ENCODE peak calls at places on chromosomes 4 and X, in ten cellular contexts. One of them, this sample, is unnamed.

GRCh38 chr4:76011700-76012387 is 4.5 kb upstream of the CXCL9 start:
- DNase-seq in GM12864: no peak
- DNase-seq in naive thymus-derived CD8-positive, alpha-beta T cell: no peak
- DNase-seq in COLO829: peak
- DNase-seq in GM23248: peak
- DNase-seq in activated CD8-positive, alpha-beta memory T cell treated with anti-CD3 and anti-CD28 coated beads, Interleukin-2, amount 50 U/mL, for 48 hours: no peak
- DNase-seq in sigmoid colon: no peak
- DNase-seq in HEK293T: no peak
- DNase-seq in brain microvascular endothelial cell: peak
- DNase-seq in stimulated activated CD4-positive, alpha-beta T cell treated with anti-CD3 and anti-CD28 coated beads, Interleukin-1b, Interleukin-23, amount 100 ng/mL, for 1 hour: no peak
- DNase-seq in this sample: no peak

GRCh38 chr4:56908206-56909082 is 744 bp downstream of the REST start:
- DNase-seq in GM12864: no peak
- DNase-seq in naive thymus-derived CD8-positive, alpha-beta T cell: peak
- DNase-seq in COLO829: peak
- DNase-seq in GM23248: peak
- DNase-seq in activated CD8-positive, alpha-beta memory T cell treated with anti-CD3 and anti-CD28 coated beads, Interleukin-2, amount 50 U/mL, for 48 hours: peak
- DNase-seq in sigmoid colon: peak
- DNase-seq in HEK293T: peak
- DNase-seq in brain microvascular endothelial cell: peak
- DNase-seq in stimulated activated CD4-positive, alpha-beta T cell treated with anti-CD3 and anti-CD28 coated beads, Interleukin-1b, Interleukin-23, amount 100 ng/mL, for 1 hour: no peak
- DNase-seq in this sample: peak

GRCh38 chrX:133668225-133668931 is 253.1 kb upstream of the GPC4 start:
- DNase-seq in GM12864: no peak
- DNase-seq in naive thymus-derived CD8-positive, alpha-beta T cell: no peak
- DNase-seq in COLO829: no peak
- DNase-seq in GM23248: peak
- DNase-seq in activated CD8-positive, alpha-beta memory T cell treated with anti-CD3 and anti-CD28 coated beads, Interleukin-2, amount 50 U/mL, for 48 hours: no peak
- DNase-seq in sigmoid colon: no peak
- DNase-seq in HEK293T: no peak
- DNase-seq in brain microvascular endothelial cell: no peak
- DNase-seq in stimulated activated CD4-positive, alpha-beta T cell treated with anti-CD3 and anti-CD28 coated beads, Interleukin-1b, Interleukin-23, amount 100 ng/mL, for 1 hour: no peak
- DNase-seq in this sample: no peak

GRCh38 chrX:110212299-110212698 is 105.6 kb downstream of the AMMECR1 start:
- DNase-seq in GM12864: no peak
- DNase-seq in naive thymus-derived CD8-positive, alpha-beta T cell: no peak
- DNase-seq in COLO829: peak
- DNase-seq in GM23248: peak
- DNase-seq in activated CD8-positive, alpha-beta memory T cell treated with anti-CD3 and anti-CD28 coated beads, Interleukin-2, amount 50 U/mL, for 48 hours: no peak
- DNase-seq in sigmoid colon: no peak
- DNase-seq in HEK293T: peak
- DNase-seq in brain microvascular endothelial cell: no peak
- DNase-seq in stimulated activated CD4-positive, alpha-beta T cell treated with anti-CD3 and anti-CD28 coated beads, Interleukin-1b, Interleukin-23, amount 100 ng/mL, for 1 hour: no peak
- DNase-seq in this sample: no peak

GRCh38 chr4:149709640-149710039 is 106.0 kb downstream of the IQCM start:
- DNase-seq in GM12864: no peak
- DNase-seq in naive thymus-derived CD8-positive, alpha-beta T cell: no peak
- DNase-seq in COLO829: no peak
- DNase-seq in GM23248: peak
- DNase-seq in activated CD8-positive, alpha-beta memory T cell treated with anti-CD3 and anti-CD28 coated beads, Interleukin-2, amount 50 U/mL, for 48 hours: no peak
- DNase-seq in sigmoid colon: no peak
- DNase-seq in HEK293T: no peak
- DNase-seq in brain microvascular endothelial cell: no peak
- DNase-seq in stimulated activated CD4-positive, alpha-beta T cell treated with anti-CD3 and anti-CD28 coated beads, Interleukin-1b, Interleukin-23, amount 100 ng/mL, for 1 hour: no peak
- DNase-seq in this sample: no peak

GRCh38 chr4:73661646-73662119 is 41.4 kb upstream of the RASSF6 start:
- DNase-seq in GM12864: no peak
- DNase-seq in naive thymus-derived CD8-positive, alpha-beta T cell: no peak
- DNase-seq in COLO829: peak
- DNase-seq in GM23248: peak
- DNase-seq in activated CD8-positive, alpha-beta memory T cell treated with anti-CD3 and anti-CD28 coated beads, Interleukin-2, amount 50 U/mL, for 48 hours: no peak
- DNase-seq in sigmoid colon: no peak
- DNase-seq in HEK293T: no peak
- DNase-seq in brain microvascular endothelial cell: peak
- DNase-seq in stimulated activated CD4-positive, alpha-beta T cell treated with anti-CD3 and anti-CD28 coated beads, Interleukin-1b, Interleukin-23, amount 100 ng/mL, for 1 hour: no peak
- DNase-seq in this sample: no peak

GRCh38 chrX:153968754-153969124 is 2.9 kb downstream of the HCFC1 start:
- DNase-seq in GM12864: no peak
- DNase-seq in naive thymus-derived CD8-positive, alpha-beta T cell: peak
- DNase-seq in COLO829: no peak
- DNase-seq in GM23248: peak
- DNase-seq in activated CD8-positive, alpha-beta memory T cell treated with anti-CD3 and anti-CD28 coated beads, Interleukin-2, amount 50 U/mL, for 48 hours: no peak
- DNase-seq in sigmoid colon: peak
- DNase-seq in HEK293T: peak
- DNase-seq in brain microvascular endothelial cell: no peak
- DNase-seq in stimulated activated CD4-positive, alpha-beta T cell treated with anti-CD3 and anti-CD28 coated beads, Interleukin-1b, Interleukin-23, amount 100 ng/mL, for 1 hour: no peak
- DNase-seq in this sample: no peak

GRCh38 chr4:90349632-90350031 is 222.4 kb downstream of the CCSER1 start:
- DNase-seq in GM12864: no peak
- DNase-seq in naive thymus-derived CD8-positive, alpha-beta T cell: no peak
- DNase-seq in COLO829: no peak
- DNase-seq in GM23248: peak
- DNase-seq in activated CD8-positive, alpha-beta memory T cell treated with anti-CD3 and anti-CD28 coated beads, Interleukin-2, amount 50 U/mL, for 48 hours: no peak
- DNase-seq in sigmoid colon: no peak
- DNase-seq in HEK293T: no peak
- DNase-seq in brain microvascular endothelial cell: no peak
- DNase-seq in stimulated activated CD4-positive, alpha-beta T cell treated with anti-CD3 and anti-CD28 coated beads, Interleukin-1b, Interleukin-23, amount 100 ng/mL, for 1 hour: no peak
- DNase-seq in this sample: no peak

GRCh38 chr4:67723949-67724348 is 23.0 kb upstream of the UBA6 start:
- DNase-seq in GM12864: no peak
- DNase-seq in naive thymus-derived CD8-positive, alpha-beta T cell: no peak
- DNase-seq in COLO829: no peak
- DNase-seq in GM23248: peak
- DNase-seq in activated CD8-positive, alpha-beta memory T cell treated with anti-CD3 and anti-CD28 coated beads, Interleukin-2, amount 50 U/mL, for 48 hours: no peak
- DNase-seq in sigmoid colon: no peak
- DNase-seq in HEK293T: no peak
- DNase-seq in brain microvascular endothelial cell: no peak
- DNase-seq in stimulated activated CD4-positive, alpha-beta T cell treated with anti-CD3 and anti-CD28 coated beads, Interleukin-1b, Interleukin-23, amount 100 ng/mL, for 1 hour: no peak
- DNase-seq in this sample: no peak

GRCh38 chr4:105059337-105059736 is 87.3 kb upstream of the TET2 start:
- DNase-seq in GM12864: peak
- DNase-seq in naive thymus-derived CD8-positive, alpha-beta T cell: no peak
- DNase-seq in COLO829: no peak
- DNase-seq in GM23248: no peak
- DNase-seq in activated CD8-positive, alpha-beta memory T cell treated with anti-CD3 and anti-CD28 coated beads, Interleukin-2, amount 50 U/mL, for 48 hours: no peak
- DNase-seq in sigmoid colon: no peak
- DNase-seq in HEK293T: no peak
- DNase-seq in brain microvascular endothelial cell: no peak
- DNase-seq in stimulated activated CD4-positive, alpha-beta T cell treated with anti-CD3 and anti-CD28 coated beads, Interleukin-1b, Interleukin-23, amount 100 ng/mL, for 1 hour: no peak
- DNase-seq in this sample: no peak

GRCh38 chr4:2691952-2692435 is 64.1 kb downstream of the TNIP2 start:
- DNase-seq in GM12864: no peak
- DNase-seq in naive thymus-derived CD8-positive, alpha-beta T cell: no peak
- DNase-seq in COLO829: no peak
- DNase-seq in GM23248: no peak
- DNase-seq in activated CD8-positive, alpha-beta memory T cell treated with anti-CD3 and anti-CD28 coated beads, Interleukin-2, amount 50 U/mL, for 48 hours: no peak
- DNase-seq in sigmoid colon: no peak
- DNase-seq in HEK293T: no peak
- DNase-seq in brain microvascular endothelial cell: no peak
- DNase-seq in stimulated activated CD4-positive, alpha-beta T cell treated with anti-CD3 and anti-CD28 coated beads, Interleukin-1b, Interleukin-23, amount 100 ng/mL, for 1 hour: no peak
- DNase-seq in this sample: no peak

GRCh38 chrX:17787557-17787956 is 50.3 kb downstream of the SCML1 start:
- DNase-seq in GM12864: no peak
- DNase-seq in naive thymus-derived CD8-positive, alpha-beta T cell: no peak
- DNase-seq in COLO829: no peak
- DNase-seq in GM23248: no peak
- DNase-seq in activated CD8-positive, alpha-beta memory T cell treated with anti-CD3 and anti-CD28 coated beads, Interleukin-2, amount 50 U/mL, for 48 hours: no peak
- DNase-seq in sigmoid colon: no peak
- DNase-seq in HEK293T: no peak
- DNase-seq in brain microvascular endothelial cell: no peak
- DNase-seq in stimulated activated CD4-positive, alpha-beta T cell treated with anti-CD3 and anti-CD28 coated beads, Interleukin-1b, Interleukin-23, amount 100 ng/mL, for 1 hour: no peak
- DNase-seq in this sample: no peak

GRCh38 chr4:14915018-14915417 is 87.3 kb upstream of the CPEB2 start:
- DNase-seq in GM12864: no peak
- DNase-seq in naive thymus-derived CD8-positive, alpha-beta T cell: no peak
- DNase-seq in COLO829: no peak
- DNase-seq in GM23248: no peak
- DNase-seq in activated CD8-positive, alpha-beta memory T cell treated with anti-CD3 and anti-CD28 coated beads, Interleukin-2, amount 50 U/mL, for 48 hours: no peak
- DNase-seq in sigmoid colon: no peak
- DNase-seq in HEK293T: no peak
- DNase-seq in brain microvascular endothelial cell: no peak
- DNase-seq in stimulated activated CD4-positive, alpha-beta T cell treated with anti-CD3 and anti-CD28 coated beads, Interleukin-1b, Interleukin-23, amount 100 ng/mL, for 1 hour: no peak
- DNase-seq in this sample: no peak

GRCh38 chr4:1417522-1418390 is 11.5 kb upstream of the NKX1-1 start:
- DNase-seq in GM12864: no peak
- DNase-seq in naive thymus-derived CD8-positive, alpha-beta T cell: no peak
- DNase-seq in COLO829: no peak
- DNase-seq in GM23248: no peak
- DNase-seq in activated CD8-positive, alpha-beta memory T cell treated with anti-CD3 and anti-CD28 coated beads, Interleukin-2, amount 50 U/mL, for 48 hours: peak
- DNase-seq in sigmoid colon: peak
- DNase-seq in HEK293T: no peak
- DNase-seq in brain microvascular endothelial cell: no peak
- DNase-seq in stimulated activated CD4-positive, alpha-beta T cell treated with anti-CD3 and anti-CD28 coated beads, Interleukin-1b, Interleukin-23, amount 100 ng/mL, for 1 hour: no peak
- DNase-seq in this sample: peak

GRCh38 chrX:124239911-124240310 is 92.5 kb upstream of the TEX13D start:
- DNase-seq in GM12864: no peak
- DNase-seq in naive thymus-derived CD8-positive, alpha-beta T cell: no peak
- DNase-seq in COLO829: no peak
- DNase-seq in GM23248: no peak
- DNase-seq in activated CD8-positive, alpha-beta memory T cell treated with anti-CD3 and anti-CD28 coated beads, Interleukin-2, amount 50 U/mL, for 48 hours: no peak
- DNase-seq in sigmoid colon: no peak
- DNase-seq in HEK293T: no peak
- DNase-seq in brain microvascular endothelial cell: no peak
- DNase-seq in stimulated activated CD4-positive, alpha-beta T cell treated with anti-CD3 and anti-CD28 coated beads, Interleukin-1b, Interleukin-23, amount 100 ng/mL, for 1 hour: no peak
- DNase-seq in this sample: no peak

GRCh38 chr4:69134471-69134870 is 38.2 kb downstream of the UGT2B7 start:
- DNase-seq in GM12864: no peak
- DNase-seq in naive thymus-derived CD8-positive, alpha-beta T cell: no peak
- DNase-seq in COLO829: no peak
- DNase-seq in GM23248: no peak
- DNase-seq in activated CD8-positive, alpha-beta memory T cell treated with anti-CD3 and anti-CD28 coated beads, Interleukin-2, amount 50 U/mL, for 48 hours: no peak
- DNase-seq in sigmoid colon: no peak
- DNase-seq in HEK293T: no peak
- DNase-seq in brain microvascular endothelial cell: no peak
- DNase-seq in stimulated activated CD4-positive, alpha-beta T cell treated with anti-CD3 and anti-CD28 coated beads, Interleukin-1b, Interleukin-23, amount 100 ng/mL, for 1 hour: no peak
- DNase-seq in this sample: no peak

GRCh38 chr4:52670121-52670520 is 11.0 kb upstream of the USP46 start:
- DNase-seq in GM12864: no peak
- DNase-seq in naive thymus-derived CD8-positive, alpha-beta T cell: no peak
- DNase-seq in COLO829: no peak
- DNase-seq in GM23248: no peak
- DNase-seq in activated CD8-positive, alpha-beta memory T cell treated with anti-CD3 and anti-CD28 coated beads, Interleukin-2, amount 50 U/mL, for 48 hours: no peak
- DNase-seq in sigmoid colon: no peak
- DNase-seq in HEK293T: no peak
- DNase-seq in brain microvascular endothelial cell: no peak
- DNase-seq in stimulated activated CD4-positive, alpha-beta T cell treated with anti-CD3 and anti-CD28 coated beads, Interleukin-1b, Interleukin-23, amount 100 ng/mL, for 1 hour: no peak
- DNase-seq in this sample: no peak

GRCh38 chr4:84944952-84945351 is 21.5 kb downstream of the WDFY3 start:
- DNase-seq in GM12864: no peak
- DNase-seq in naive thymus-derived CD8-positive, alpha-beta T cell: no peak
- DNase-seq in COLO829: no peak
- DNase-seq in GM23248: peak
- DNase-seq in activated CD8-positive, alpha-beta memory T cell treated with anti-CD3 and anti-CD28 coated beads, Interleukin-2, amount 50 U/mL, for 48 hours: no peak
- DNase-seq in sigmoid colon: no peak
- DNase-seq in HEK293T: no peak
- DNase-seq in brain microvascular endothelial cell: no peak
- DNase-seq in stimulated activated CD4-positive, alpha-beta T cell treated with anti-CD3 and anti-CD28 coated beads, Interleukin-1b, Interleukin-23, amount 100 ng/mL, for 1 hour: no peak
- DNase-seq in this sample: no peak

GRCh38 chrX:131633285-131633917 is 89.5 kb downstream of the OR13H1 start:
- DNase-seq in GM12864: peak
- DNase-seq in naive thymus-derived CD8-positive, alpha-beta T cell: peak
- DNase-seq in COLO829: peak
- DNase-seq in GM23248: peak
- DNase-seq in activated CD8-positive, alpha-beta memory T cell treated with anti-CD3 and anti-CD28 coated beads, Interleukin-2, amount 50 U/mL, for 48 hours: peak
- DNase-seq in sigmoid colon: peak
- DNase-seq in HEK293T: peak
- DNase-seq in brain microvascular endothelial cell: peak
- DNase-seq in stimulated activated CD4-positive, alpha-beta T cell treated with anti-CD3 and anti-CD28 coated beads, Interleukin-1b, Interleukin-23, amount 100 ng/mL, for 1 hour: peak
- DNase-seq in this sample: peak

GRCh38 chrX:130144509-130144908 is 21.1 kb downstream of the AIFM1 start:
- DNase-seq in GM12864: no peak
- DNase-seq in naive thymus-derived CD8-positive, alpha-beta T cell: no peak
- DNase-seq in COLO829: no peak
- DNase-seq in GM23248: peak
- DNase-seq in activated CD8-positive, alpha-beta memory T cell treated with anti-CD3 and anti-CD28 coated beads, Interleukin-2, amount 50 U/mL, for 48 hours: no peak
- DNase-seq in sigmoid colon: no peak
- DNase-seq in HEK293T: no peak
- DNase-seq in brain microvascular endothelial cell: no peak
- DNase-seq in stimulated activated CD4-positive, alpha-beta T cell treated with anti-CD3 and anti-CD28 coated beads, Interleukin-1b, Interleukin-23, amount 100 ng/mL, for 1 hour: no peak
- DNase-seq in this sample: no peak

GRCh38 chrX:10513974-10514373 is 106.4 kb downstream of the MID1 start:
- DNase-seq in GM12864: no peak
- DNase-seq in naive thymus-derived CD8-positive, alpha-beta T cell: no peak
- DNase-seq in COLO829: no peak
- DNase-seq in GM23248: no peak
- DNase-seq in activated CD8-positive, alpha-beta memory T cell treated with anti-CD3 and anti-CD28 coated beads, Interleukin-2, amount 50 U/mL, for 48 hours: no peak
- DNase-seq in sigmoid colon: no peak
- DNase-seq in HEK293T: no peak
- DNase-seq in brain microvascular endothelial cell: no peak
- DNase-seq in stimulated activated CD4-positive, alpha-beta T cell treated with anti-CD3 and anti-CD28 coated beads, Interleukin-1b, Interleukin-23, amount 100 ng/mL, for 1 hour: no peak
- DNase-seq in this sample: no peak

GRCh38 chrX:111671668-111672067 is 9.3 kb upstream of the ALG13 start:
- DNase-seq in GM12864: no peak
- DNase-seq in naive thymus-derived CD8-positive, alpha-beta T cell: no peak
- DNase-seq in COLO829: no peak
- DNase-seq in GM23248: peak
- DNase-seq in activated CD8-positive, alpha-beta memory T cell treated with anti-CD3 and anti-CD28 coated beads, Interleukin-2, amount 50 U/mL, for 48 hours: no peak
- DNase-seq in sigmoid colon: no peak
- DNase-seq in HEK293T: no peak
- DNase-seq in brain microvascular endothelial cell: peak
- DNase-seq in stimulated activated CD4-positive, alpha-beta T cell treated with anti-CD3 and anti-CD28 coated beads, Interleukin-1b, Interleukin-23, amount 100 ng/mL, for 1 hour: no peak
- DNase-seq in this sample: no peak

GRCh38 chr4:119299221-119300071 is 22.5 kb downstream of the FABP2 start:
- DNase-seq in GM12864: peak
- DNase-seq in naive thymus-derived CD8-positive, alpha-beta T cell: no peak
- DNase-seq in COLO829: no peak
- DNase-seq in GM23248: peak
- DNase-seq in activated CD8-positive, alpha-beta memory T cell treated with anti-CD3 and anti-CD28 coated beads, Interleukin-2, amount 50 U/mL, for 48 hours: no peak
- DNase-seq in sigmoid colon: no peak
- DNase-seq in HEK293T: no peak
- DNase-seq in brain microvascular endothelial cell: no peak
- DNase-seq in stimulated activated CD4-positive, alpha-beta T cell treated with anti-CD3 and anti-CD28 coated beads, Interleukin-1b, Interleukin-23, amount 100 ng/mL, for 1 hour: no peak
- DNase-seq in this sample: no peak

GRCh38 chrX:74383611-74384010 is 37.7 kb upstream of the SLC16A2 start:
- DNase-seq in GM12864: no peak
- DNase-seq in naive thymus-derived CD8-positive, alpha-beta T cell: no peak
- DNase-seq in COLO829: peak
- DNase-seq in GM23248: peak
- DNase-seq in activated CD8-positive, alpha-beta memory T cell treated with anti-CD3 and anti-CD28 coated beads, Interleukin-2, amount 50 U/mL, for 48 hours: no peak
- DNase-seq in sigmoid colon: no peak
- DNase-seq in HEK293T: peak
- DNase-seq in brain microvascular endothelial cell: peak
- DNase-seq in stimulated activated CD4-positive, alpha-beta T cell treated with anti-CD3 and anti-CD28 coated beads, Interleukin-1b, Interleukin-23, amount 100 ng/mL, for 1 hour: no peak
- DNase-seq in this sample: no peak

GRCh38 chrX:136636121-136636520 is 11.8 kb upstream of the CD40LG start:
- DNase-seq in GM12864: no peak
- DNase-seq in naive thymus-derived CD8-positive, alpha-beta T cell: no peak
- DNase-seq in COLO829: no peak
- DNase-seq in GM23248: no peak
- DNase-seq in activated CD8-positive, alpha-beta memory T cell treated with anti-CD3 and anti-CD28 coated beads, Interleukin-2, amount 50 U/mL, for 48 hours: no peak
- DNase-seq in sigmoid colon: no peak
- DNase-seq in HEK293T: no peak
- DNase-seq in brain microvascular endothelial cell: no peak
- DNase-seq in stimulated activated CD4-positive, alpha-beta T cell treated with anti-CD3 and anti-CD28 coated beads, Interleukin-1b, Interleukin-23, amount 100 ng/mL, for 1 hour: no peak
- DNase-seq in this sample: no peak